ENCODE peak calls at places on chromosomes 16 and 17, in ten cellular contexts. V is GF-D8, E is ureter, Y is Right ventricle myocardium superior, H is endothelial cell, C is HCT116, Q is brain microvascular endothelial cell, A is T-helper 17 cell, L is left cardiac atrium, X is RWPE1. T is an unnamed sample.

GRCh38 chr16:84478172-84478948 is 26.1 kb downstream of the MEAK7 start:
- DNase-seq in V (no peak), E (no peak), Y (peak), H (no peak), C (no peak), Q (peak), A (no peak), L (no peak), X (peak), T (no peak)

GRCh38 chr16:74998481-74999207 is at the start of gene ZNRF1:
- DNase-seq in V (peak), E (peak), Y (peak), H (peak), C (peak), Q (peak), A (peak), L (peak), X (peak), T (peak)

GRCh38 chr17:65385726-65386125 is 175.7 kb downstream of the AXIN2 start:
- DNase-seq in V (no peak), E (no peak), Y (no peak), H (no peak), C (no peak), Q (no peak), A (no peak), L (no peak), X (no peak), T (no peak)

GRCh38 chr17:77373298-77374169 is 232.8 kb downstream of the SEC14L1 start:
- DNase-seq in V (no peak), E (no peak), Y (peak), H (peak), C (no peak), Q (no peak), A (no peak), L (no peak), X (no peak), T (no peak)

GRCh38 chr16:381788-382717 is at the start of gene PGAP6:
- DNase-seq in V (no peak), E (no peak), Y (peak), H (peak), C (no peak), Q (no peak), A (peak), L (peak), X (peak), T (peak)

GRCh38 chr17:50731575-50732460 is 12.4 kb downstream of the LUC7L3 start:
- DNase-seq in V (no peak), E (no peak), Y (no peak), H (no peak), C (no peak), Q (no peak), A (no peak), L (no peak), X (no peak), T (no peak)

GRCh38 chr17:82978765-82979349 is 100.6 kb upstream of the METRNL start:
- DNase-seq in V (peak), E (no peak), Y (no peak), H (no peak), C (no peak), Q (no peak), A (no peak), L (no peak), X (no peak), T (no peak)

GRCh38 chr17:32492648-32493289 is 6.0 kb downstream of the CDK5R1 start:
- DNase-seq in V (peak), E (no peak), Y (no peak), H (no peak), C (no peak), Q (no peak), A (no peak), L (no peak), X (no peak), T (no peak)

GRCh38 chr16:79081292-79082066 is 519.1 kb downstream of the MAF start:
- DNase-seq in V (no peak), E (no peak), Y (no peak), H (no peak), C (no peak), Q (no peak), A (no peak), L (no peak), X (no peak), T (no peak)

GRCh38 chr16:9992441-9992840 is 189.8 kb downstream of the GRIN2A start:
- DNase-seq in V (no peak), E (no peak), Y (no peak), H (no peak), C (no peak), Q (no peak), A (no peak), L (no peak), X (no peak), T (no peak)

GRCh38 chr16:88382491-88383400 is at the start of gene ZNF469:
- DNase-seq in V (no peak), E (no peak), Y (peak), H (peak), C (no peak), Q (no peak), A (no peak), L (no peak), X (no peak), T (no peak)

GRCh38 chr17:9252525-9252924 is 231.2 kb downstream of the NTN1 start:
- DNase-seq in V (no peak), E (no peak), Y (no peak), H (no peak), C (no peak), Q (no peak), A (no peak), L (no peak), X (no peak), T (no peak)

GRCh38 chr17:59372138-59372751 is 40.8 kb downstream of the YPEL2 start:
- DNase-seq in V (peak), E (peak), Y (no peak), H (no peak), C (no peak), Q (peak), A (no peak), L (peak), X (no peak), T (peak)

GRCh38 chr17:45043268-45043681 is 8.2 kb downstream of the DCAKD start:
- DNase-seq in V (no peak), E (peak), Y (peak), H (no peak), C (no peak), Q (no peak), A (no peak), L (peak), X (no peak), T (no peak)

GRCh38 chr16:89922477-89922883 is 662 bp upstream of the TUBB3 start:
- DNase-seq in V (no peak), E (peak), Y (peak), H (peak), C (peak), Q (peak), A (no peak), L (peak), X (peak), T (peak)

GRCh38 chr16:89392881-89393730 is 97.3 kb downstream of the ANKRD11 start:
- DNase-seq in V (peak), E (no peak), Y (no peak), H (peak), C (no peak), Q (no peak), A (no peak), L (no peak), X (no peak), T (no peak)

GRCh38 chr16:6066601-6067000 is 969.0 kb upstream of the EEF2KMT start:
- DNase-seq in V (no peak), E (no peak), Y (no peak), H (no peak), C (no peak), Q (no peak), A (no peak), L (no peak), X (no peak), T (no peak)

GRCh38 chr16:84717484-84717883 is 17.7 kb downstream of the USP10 start:
- DNase-seq in V (no peak), E (no peak), Y (no peak), H (no peak), C (no peak), Q (no peak), A (no peak), L (no peak), X (no peak), T (no peak)

GRCh38 chr17:78144146-78144719 is 2.0 kb upstream of the C17orf99 start:
- DNase-seq in V (peak), E (peak), Y (peak), H (no peak), C (no peak), Q (peak), A (no peak), L (peak), X (no peak), T (peak)

GRCh38 chr17:15364615-15365014 is 23.2 kb upstream of the TEKT3 start:
- DNase-seq in V (no peak), E (no peak), Y (peak), H (no peak), C (no peak), Q (no peak), A (no peak), L (no peak), X (no peak), T (no peak)

GRCh38 chr16:11155284-11155806 is 100.7 kb downstream of the SOCS1 start:
- DNase-seq in V (no peak), E (no peak), Y (no peak), H (no peak), C (no peak), Q (peak), A (no peak), L (no peak), X (no peak), T (no peak)

GRCh38 chr17:45312477-45313418 is 4.1 kb downstream of the MAP3K14 start:
- DNase-seq in V (no peak), E (no peak), Y (no peak), H (no peak), C (no peak), Q (no peak), A (no peak), L (no peak), X (no peak), T (no peak)

GRCh38 chr17:7001562-7001961 is 5.7 kb downstream of the ALOX12 start:
- DNase-seq in V (no peak), E (no peak), Y (no peak), H (peak), C (no peak), Q (peak), A (peak), L (no peak), X (no peak), T (no peak)

GRCh38 chr17:74641224-74641948 is 17.8 kb upstream of the CD300E start:
- DNase-seq in V (no peak), E (no peak), Y (no peak), H (no peak), C (no peak), Q (no peak), A (no peak), L (no peak), X (no peak), T (no peak)

GRCh38 chr17:51056813-51057510 is 63.7 kb downstream of the SPAG9 start:
- DNase-seq in V (peak), E (no peak), Y (no peak), H (peak), C (peak), Q (peak), A (no peak), L (no peak), X (peak), T (no peak)

GRCh38 chr17:32111141-32111771 is 31.0 kb upstream of the RHOT1 start:
- DNase-seq in V (no peak), E (peak), Y (peak), H (peak), C (no peak), Q (peak), A (peak), L (peak), X (no peak), T (peak)

GRCh38 chr16:56866955-56867830 is 2.2 kb downstream of the SLC12A3 start:
- DNase-seq in V (no peak), E (no peak), Y (no peak), H (peak), C (peak), Q (peak), A (no peak), L (no peak), X (peak), T (no peak)

GRCh38 chr17:30716461-30717289 is 107.8 kb downstream of the CRLF3 start:
- DNase-seq in V (no peak), E (no peak), Y (peak), H (no peak), C (no peak), Q (no peak), A (no peak), L (peak), X (no peak), T (no peak)

GRCh38 chr16:88535181-88535856 is 34.9 kb upstream of the ZC3H18 start:
- DNase-seq in V (no peak), E (no peak), Y (no peak), H (no peak), C (no peak), Q (no peak), A (no peak), L (no peak), X (no peak), T (no peak)

GRCh38 chr16:85278851-85279250 is 166.6 kb upstream of the CIBAR2 start:
- DNase-seq in V (no peak), E (no peak), Y (no peak), H (no peak), C (no peak), Q (no peak), A (no peak), L (no peak), X (no peak), T (no peak)

GRCh38 chr17:49494937-49495841 is at the start of gene NGFR:
- DNase-seq in V (no peak), E (no peak), Y (peak), H (peak), C (no peak), Q (no peak), A (peak), L (peak), X (peak), T (peak)

GRCh38 chr16:67451704-67452435 is 20.9 kb downstream of the HSD11B2 start:
- DNase-seq in V (no peak), E (no peak), Y (peak), H (no peak), C (no peak), Q (no peak), A (no peak), L (no peak), X (no peak), T (no peak)

GRCh38 chr17:69159418-69159817 is 17.7 kb upstream of the ABCA6 start:
- DNase-seq in V (no peak), E (no peak), Y (no peak), H (no peak), C (no peak), Q (no peak), A (no peak), L (no peak), X (no peak), T (no peak)

T was measured in anterior cingulate cortex.